ENCODE peak calls at places on chromosomes 5 and 9, in ten cellular contexts. X is NCI-H2227 treated with DMSO at 0.1 percent for 48 hours, M is Calu3, Y is nephron progenitor cell, D is GM12878, R is GM12865, C is cardiac fibroblast, W is KBM-7, T is HTR-8/SVneo, K is brain microvascular endothelial cell. L is an unnamed sample.

GRCh38 chr5:106766913-106767312 is 903.8 kb downstream of the EFNA5 start:
- DNase-seq in R (no peak), C (no peak), K (no peak), W (no peak), T (no peak), D (no peak), X (no peak), M (no peak), Y (no peak), L (no peak)

GRCh38 chr5:94094793-94095441 is 353.5 kb upstream of the POU5F2 start:
- DNase-seq in Y (no peak), D (no peak), X (no peak), W (no peak), T (no peak), C (peak; percentile 19), K (no peak), R (no peak), M (no peak), L (no peak)

GRCh38 chr9:114002986-114003740 is 74.9 kb downstream of the AMBP start:
- DNase-seq in C (no peak), X (no peak), K (no peak), M (no peak), W (no peak), R (no peak), Y (no peak), T (no peak), D (no peak), L (no peak)

GRCh38 chr9:30299126-30299780 is 2085.2 kb upstream of the ACO1 start:
- DNase-seq in K (no peak), D (no peak), Y (no peak), X (no peak), C (no peak), R (no peak), W (no peak), T (no peak), M (no peak), L (no peak)

GRCh38 chr9:34651876-34652602 is at the start of gene IL11RA:
- DNase-seq in K (peak; percentile 75), Y (peak; percentile 91), X (no peak), C (peak; percentile 89), T (peak; percentile 89), D (no peak), W (no peak), R (peak; percentile 76), M (peak; percentile 68), L (peak; percentile 41)

GRCh38 chr5:176876506-176877431 is 22.4 kb downstream of the HK3 start:
- DNase-seq in M (no peak), R (no peak), X (no peak), T (no peak), C (no peak), K (no peak), D (no peak), W (no peak), Y (no peak), L (no peak)

GRCh38 chr5:83608122-83608521 is 112.5 kb downstream of the HAPLN1 start:
- DNase-seq in T (peak; percentile 23), K (peak; percentile 50), M (peak; percentile 56), C (peak; percentile 62), Y (peak; percentile 58), W (peak; percentile 69), R (peak; percentile 48), D (no peak), X (peak; percentile 61), L (peak; percentile 33)

GRCh38 chr5:74446673-74447337 is 193.7 kb downstream of the ENC1 start:
- DNase-seq in C (peak; percentile 66), D (no peak), R (no peak), T (no peak), K (peak; percentile 9), X (no peak), Y (no peak), M (no peak), W (no peak), L (no peak)

GRCh38 chr9:128374221-128374675 is 3.1 kb downstream of the URM1 start:
- DNase-seq in K (no peak), D (no peak), R (no peak), X (no peak), Y (no peak), T (no peak), W (no peak), M (no peak), C (no peak), L (no peak)

GRCh38 chr9:95333426-95333825 is 15.9 kb upstream of the FANCC start:
- DNase-seq in W (no peak), C (no peak), T (no peak), X (no peak), D (no peak), R (no peak), Y (no peak), M (no peak), K (no peak), L (no peak)

GRCh38 chr9:33320568-33321261 is 30.4 kb downstream of the NFX1 start:
- DNase-seq in T (peak; percentile 56), M (no peak), X (no peak), W (no peak), Y (no peak), C (peak; percentile 95), K (peak; percentile 90), D (no peak), R (no peak), L (no peak)

GRCh38 chr5:33257807-33258491 is 182.8 kb upstream of the TARS1 start:
- DNase-seq in C (peak; percentile 89), M (no peak), K (peak; percentile 78), D (no peak), W (no peak), Y (no peak), T (peak; percentile 77), R (no peak), X (no peak), L (no peak)

GRCh38 chr5:74915488-74915887 is 49.3 kb upstream of the FAM169A start:
- DNase-seq in M (no peak), X (no peak), K (no peak), T (no peak), D (no peak), C (no peak), R (no peak), W (no peak), Y (no peak), L (no peak)

GRCh38 chr5:131613423-131613822 is 21.6 kb downstream of the RAPGEF6 start:
- DNase-seq in R (no peak), C (no peak), Y (no peak), M (no peak), X (no peak), W (no peak), K (no peak), D (no peak), T (no peak), L (no peak)

GRCh38 chr9:89864731-89865130 is 259.9 kb downstream of the GADD45G start:
- DNase-seq in D (no peak), M (no peak), R (no peak), K (no peak), C (no peak), Y (no peak), T (no peak), W (no peak), X (no peak), L (no peak)

GRCh38 chr9:134653259-134654009 is 11.8 kb downstream of the COL5A1 start:
- DNase-seq in Y (no peak), K (no peak), M (no peak), X (no peak), C (no peak), D (no peak), W (no peak), T (no peak), R (no peak), L (no peak)

GRCh38 chr9:96176901-96177718 is 124.9 kb downstream of the HSD17B3 start:
- DNase-seq in C (no peak), T (no peak), Y (peak; percentile 23), M (no peak), X (no peak), R (no peak), D (no peak), K (no peak), W (no peak), L (no peak)

GRCh38 chr9:31542384-31543055 is 841.9 kb upstream of the ACO1 start:
- DNase-seq in K (peak; percentile 80), C (peak; percentile 84), Y (peak; percentile 12), T (peak; percentile 0), R (peak; percentile 94), X (no peak), M (peak; percentile 16), W (no peak), D (peak; percentile 26), L (peak; percentile 51)

GRCh38 chr5:175743676-175744210 is 85.9 kb downstream of the HRH2 start:
- DNase-seq in Y (peak; percentile 39), D (no peak), X (no peak), K (peak; percentile 4), R (no peak), M (no peak), C (peak; percentile 3), W (no peak), T (peak; percentile 32), L (no peak)

L was measured in MM.1S.